ENCODE peak calls at places on chromosomes 4 and X, in five cellular contexts. D, F, J, T and H are unnamed samples. For H3K4me1, the result is how much of the 10 kb centered on the place peaks cover.

GRCh38 chrX:133370719-133371275 is 44.5 kb downstream of the GPC4 start:
- DNase-seq in F (no peak), T (no peak), J (no peak), D (no peak), H (no peak)

GRCh38 chr4:95158045-95158444 is 390.7 kb downstream of the UNC5C start:
- DNase-seq in J (no peak), F (no peak), D (no peak), T (no peak), H (no peak)

GRCh38 chr4:24975505-24975904 is 55.2 kb downstream of the LGI2 start:
- DNase-seq in D (no peak), F (no peak), T (no peak), J (no peak), H (no peak)

GRCh38 chrX:53356186-53356585 is 66.3 kb downstream of the SMC1A start:
- DNase-seq in J (peak), F (no peak), T (no peak), D (no peak), H (no peak)

GRCh38 chrX:30308263-30309138 is 689 bp downstream of the NR0B1 start:
- DNase-seq in T (no peak), J (peak), D (peak), F (no peak), H (no peak)

GRCh38 chr4:183376381-183376780 is 54.2 kb upstream of the CLDN24 start:
- DNase-seq in F (no peak), T (no peak), D (no peak), J (no peak), H (no peak)

GRCh38 chrX:105618393-105619101 is 203.8 kb upstream of the NRK start:
- DNase-seq in J (no peak), D (no peak), F (no peak), T (no peak), H (no peak)

GRCh38 chr4:105895609-105896460 is 564 bp downstream of the NPNT start:
- DNase-seq in D (no peak), F (no peak), T (no peak), J (peak), H (no peak)

GRCh38 chr4:33924239-33924638 is 2320.1 kb downstream of the ARAP2 start:
- DNase-seq in J (no peak), T (no peak), D (peak), F (no peak), H (no peak)

GRCh38 chr4:100977746-100978397 is 369.5 kb downstream of the PPP3CA start:
- DNase-seq in F (no peak), D (no peak), J (no peak), T (no peak), H (no peak)

GRCh38 chr4:26787461-26788340 is 72.9 kb upstream of the STIM2 start:
- DNase-seq in D (peak), J (peak), T (no peak), F (no peak), H (no peak)

GRCh38 chrX:120380699-120381098 is 18.8 kb downstream of the ATP1B4 start:
- DNase-seq in D (no peak), T (peak), F (no peak), J (no peak), H (peak)

GRCh38 chr4:14807857-14808256 is 194.4 kb upstream of the CPEB2 start:
- DNase-seq in T (no peak), J (no peak), F (no peak), D (no peak), H (no peak)

GRCh38 chr4:174749091-174749490 is 80.0 kb downstream of the GLRA3 start:
- DNase-seq in J (no peak), F (no peak), T (no peak), D (no peak), H (no peak)

GRCh38 chr4:181143241-181143854 is 1099.9 kb upstream of the TENM3 start:
- DNase-seq in T (peak), F (peak), J (peak), D (peak), H (peak)

DNA sequence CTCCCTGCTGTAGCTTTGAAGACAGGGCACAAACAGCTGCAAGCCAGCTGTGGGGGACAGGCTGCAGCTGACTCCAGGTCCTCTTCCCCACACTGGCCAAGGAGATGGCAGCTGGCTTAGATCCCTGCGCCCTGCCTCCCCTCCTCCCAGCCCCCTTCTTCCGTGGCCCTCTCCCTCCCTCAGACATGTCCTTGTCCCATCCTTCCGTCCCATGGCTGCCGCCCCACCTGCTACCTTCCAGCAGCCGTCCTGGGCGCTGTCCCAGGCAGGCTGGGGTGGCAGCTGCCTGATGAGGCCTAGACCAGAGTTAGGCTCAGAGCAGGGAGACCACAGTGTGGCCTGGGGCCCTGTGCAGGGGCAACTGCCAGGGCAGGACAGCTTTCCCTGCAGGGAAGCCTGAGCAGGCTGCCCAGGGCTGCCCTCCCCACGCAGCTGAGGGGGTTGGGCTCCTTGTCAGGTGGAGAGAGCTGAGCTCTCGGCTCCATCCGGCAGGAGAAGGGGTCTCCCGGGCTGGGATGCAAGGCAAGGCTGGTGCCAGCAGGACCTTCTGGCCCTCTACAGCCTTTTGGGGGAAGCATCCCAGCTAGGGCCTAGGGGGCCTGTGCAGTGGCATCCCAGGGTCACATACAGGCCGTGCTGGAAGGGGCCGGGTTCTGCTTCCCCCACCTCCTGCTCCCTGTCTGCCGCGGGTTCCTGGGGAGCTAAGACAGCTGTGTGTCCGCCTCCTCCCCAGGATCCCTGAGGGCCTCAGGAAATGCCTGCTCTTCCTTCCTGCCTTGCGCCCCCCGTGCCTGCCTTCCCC is 3.2 kb upstream of the BGN start:
- DNase-seq in J (no peak), F (no peak), D (no peak), T (no peak), H (no peak)
- H3K4me1 ChIP-seq in J (under half), F (under half), D (under half), T (under half), H (under half)

GRCh38 chr4:4675636-4676035 is 133.8 kb upstream of the STX18 start:
- DNase-seq in T (no peak), J (no peak), F (no peak), D (no peak), H (no peak)
- H3K4me1 ChIP-seq in T (under half), J (under half), F (under half), D (under half), H (under half)

GRCh38 chr4:42488554-42488953 is 91.3 kb downstream of the SHISA3 start:
- DNase-seq in T (no peak), F (no peak), D (no peak), J (no peak), H (no peak)
- H3K4me1 ChIP-seq in T (under half), F (under half), D (under half), J (under half), H (under half)

GRCh38 chr4:168852387-168852786 is 157.7 kb downstream of the CBR4 start:
- DNase-seq in T (no peak), D (no peak), F (no peak), J (no peak), H (no peak)
- H3K4me1 ChIP-seq in T (under half), D (under half), F (under half), J (under half), H (under half)

GRCh38 chr4:12703076-12703475 is 781.1 kb downstream of the RAB28 start:
- DNase-seq in F (no peak), J (no peak), D (no peak), T (no peak), H (no peak)

GRCh38 chr4:12701384-12701783 is 782.8 kb downstream of the RAB28 start:
- DNase-seq in F (no peak), D (no peak), J (no peak), T (no peak), H (no peak)

GRCh38 chr4:12692815-12693214 is 791.3 kb downstream of the RAB28 start:
- DNase-seq in T (no peak), D (no peak), J (no peak), F (no peak), H (no peak)

GRCh38 chr4:12697970-12698369 is 786.2 kb downstream of the RAB28 start:
- DNase-seq in F (no peak), T (no peak), J (no peak), D (no peak), H (no peak)
- H3K4me1 ChIP-seq in F (under half), T (under half), J (under half), D (under half), H (under half)

DNA sequence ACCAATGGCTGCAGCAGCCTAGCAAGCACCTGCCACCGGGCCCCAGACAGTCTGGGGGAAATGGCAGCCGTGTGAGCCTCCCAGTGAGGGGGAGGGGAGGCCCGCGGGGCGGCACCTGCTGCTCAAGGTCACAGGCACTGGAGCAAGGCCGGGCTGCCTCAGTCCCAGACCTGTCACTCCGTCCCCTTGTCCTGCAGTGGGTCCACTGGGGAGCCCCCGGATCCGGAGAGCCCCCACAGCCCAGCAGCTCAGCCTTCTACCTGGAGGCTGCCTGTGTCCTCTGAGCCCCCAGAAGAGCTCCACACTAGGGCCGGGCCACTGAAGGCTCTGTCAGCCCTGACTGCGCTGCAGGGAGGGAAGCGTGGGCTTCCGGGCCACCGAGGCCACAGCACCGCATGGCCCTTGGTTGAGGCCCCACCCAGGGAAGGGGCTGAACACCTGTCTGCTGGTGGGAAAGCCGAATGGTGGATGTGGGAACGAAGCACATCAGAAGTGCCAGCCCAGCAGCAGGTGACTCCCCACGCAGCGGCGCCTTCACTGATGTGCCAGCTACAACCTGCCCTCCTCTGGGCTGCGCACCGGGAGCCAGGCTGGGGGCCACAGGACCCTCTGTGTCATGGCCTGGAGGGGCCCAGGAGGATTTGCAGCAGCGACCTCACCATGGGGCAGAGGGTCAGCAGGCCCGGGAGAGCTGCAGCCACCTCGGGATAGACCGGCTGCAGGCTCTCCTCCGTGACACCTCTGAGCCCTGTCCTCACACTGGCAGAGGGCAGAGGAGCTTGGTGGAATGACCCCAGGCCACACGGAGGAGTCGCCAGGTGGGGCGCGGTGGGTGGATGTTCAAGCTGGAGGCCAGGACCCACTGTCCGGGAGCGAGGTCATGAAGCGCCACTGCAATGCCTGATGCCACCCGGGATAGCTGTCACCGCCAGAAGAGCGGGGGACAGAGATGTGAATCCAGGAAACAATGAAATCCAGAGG is 35.0 kb upstream of the MXD4 start:
- DNase-seq in T (no peak), F (no peak), J (no peak), D (peak), H (peak)
- H3K4me1 ChIP-seq in T (under half), F (under half), J (under half), D (under half), H (under half)

GRCh38 chr4:126715067-126715466 is 917.7 kb upstream of the INTU start:
- DNase-seq in T (no peak), D (no peak), F (no peak), J (no peak), H (no peak)
- H3K4me1 ChIP-seq in T (under half), D (under half), F (under half), J (under half), H (under half)

DNA sequence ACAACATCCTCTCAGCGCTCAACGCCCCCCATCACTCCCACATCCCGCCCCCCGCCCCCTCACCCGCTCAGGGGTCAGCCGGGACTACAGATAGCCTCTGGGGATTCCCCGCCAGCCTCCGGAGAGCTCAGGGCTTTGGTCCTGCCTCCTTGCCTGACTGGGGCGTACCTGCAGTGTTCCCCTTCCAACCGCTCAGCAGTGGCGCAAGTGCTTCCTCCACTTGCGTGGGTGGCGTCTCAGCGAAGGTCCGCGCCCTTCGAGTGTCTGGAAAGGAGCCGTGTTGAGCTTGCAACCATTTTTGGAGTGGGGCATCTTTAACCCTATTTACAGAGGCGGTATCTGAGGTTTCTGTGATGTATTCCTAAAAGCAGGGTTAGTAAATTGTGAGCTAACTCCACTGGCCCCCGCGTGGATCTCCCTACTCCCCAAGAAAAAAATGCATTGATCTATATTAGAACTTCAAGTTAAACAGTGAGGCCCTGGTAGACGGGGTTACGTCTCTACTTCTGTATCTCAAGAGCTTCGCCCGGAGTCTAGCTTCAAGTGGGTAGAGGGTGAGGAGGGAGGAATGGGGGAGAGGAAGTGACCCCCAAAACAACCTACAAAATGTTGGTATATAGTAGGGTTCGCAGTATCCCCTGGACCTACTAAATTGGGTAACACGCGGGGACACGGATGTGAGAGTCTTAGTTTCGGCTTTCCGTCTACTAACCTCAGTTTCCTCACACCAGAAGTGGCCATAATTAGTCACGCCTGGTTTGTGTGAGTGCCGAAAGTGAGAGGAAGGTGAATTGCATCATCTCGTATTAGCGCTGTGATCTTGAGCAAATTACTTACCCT is 16.1 kb downstream of the NKX3-2 start:
- DNase-seq in J (no peak), F (no peak), T (no peak), D (peak), H (no peak)
- H3K4me1 ChIP-seq in J (under half), F (under half), T (under half), D (under half), H (under half)

DNA sequence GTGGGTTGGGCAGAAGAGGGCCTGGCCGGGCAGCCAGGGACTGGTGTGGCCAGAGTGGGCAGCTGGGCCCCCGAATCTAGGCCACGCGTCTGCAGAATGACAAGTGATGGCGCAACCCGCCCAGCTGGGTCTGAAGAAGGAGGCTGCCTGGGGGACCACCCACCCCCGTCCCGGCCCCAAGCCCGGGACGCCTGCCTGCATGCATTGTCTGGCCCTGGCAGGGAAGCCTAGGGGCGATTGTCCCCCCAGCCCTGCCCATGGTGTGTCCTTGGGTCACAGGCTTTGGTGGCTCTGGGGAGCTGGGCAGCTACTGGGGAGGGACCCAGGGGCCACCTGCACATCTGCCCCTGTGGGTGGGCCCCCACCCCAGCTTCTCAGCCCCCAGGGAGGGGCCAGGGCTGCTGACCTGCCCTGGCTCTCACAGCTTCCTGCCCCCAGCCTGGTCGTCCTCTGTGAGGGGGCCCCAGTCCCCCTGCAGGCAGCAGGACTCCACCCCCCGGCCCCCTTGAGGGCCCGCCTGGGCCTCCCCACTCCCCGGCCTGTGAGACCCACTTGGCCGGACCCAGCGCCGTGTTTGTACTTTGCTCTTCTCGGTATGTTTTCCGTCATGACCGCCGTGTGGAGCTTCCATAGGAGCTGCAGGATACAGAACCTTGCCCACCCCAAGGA is 4.9 kb downstream of the FGFR3 start:
- DNase-seq in T (no peak), F (no peak), J (no peak), D (no peak), H (no peak)
- H3K4me1 ChIP-seq in T (under half), F (under half), J (under half), D (under half), H (under half)

GRCh38 chr4:128145727-128146126 is 84.6 kb downstream of the LARP1B start:
- DNase-seq in D (no peak), J (no peak), T (no peak), F (no peak), H (no peak)
- H3K4me1 ChIP-seq in D (under half), J (under half), T (under half), F (under half), H (under half)